ENCODE peak calls at places on chromosomes 4 and X, in six cellular contexts. U, F, K, B, Y and P are unnamed samples.

GRCh38 chr4:6507345-6507744 is 34.9 kb upstream of the PPP2R2C start:
- DNase-seq in U (no peak), F (no peak), K (no peak), B (no peak), Y (no peak), P (no peak)

GRCh38 chrX:77740376-77740905 is 45.6 kb downstream of the ATRX start:
- DNase-seq in U (no peak), F (no peak), K (no peak), B (no peak), Y (no peak), P (no peak)

GRCh38 chr4:47639531-47639930 is 154.5 kb downstream of the ATP10D start:
- DNase-seq in U (peak; percentile 60), F (no peak), K (no peak), B (peak; percentile 78), Y (no peak), P (no peak)

GRCh38 chr4:121073672-121074386 is 1.5 kb upstream of the NDNF start:
- DNase-seq in U (no peak), F (no peak), K (no peak), B (no peak), Y (no peak), P (no peak)

GRCh38 chr4:25727711-25728493 is 72.3 kb downstream of the SLC34A2 start:
- DNase-seq in U (no peak), F (no peak), K (peak; percentile 35), B (no peak), Y (no peak), P (no peak)

GRCh38 chr4:128574706-128575105 is 234.8 kb upstream of the JADE1 start:
- DNase-seq in U (peak; percentile 80), F (no peak), K (peak; percentile 60), B (peak; percentile 93), Y (no peak), P (peak; percentile 29)

GRCh38 chr4:87934157-87934704 is 41.3 kb upstream of the SPP1 start:
- DNase-seq in U (no peak), F (no peak), K (no peak), B (no peak), Y (no peak), P (no peak)

GRCh38 chr4:10105421-10105820 is 11.2 kb downstream of the WDR1 start:
- DNase-seq in U (no peak), F (no peak), K (no peak), B (no peak), Y (no peak), P (no peak)

GRCh38 chrX:107301253-107301652 is 94.8 kb downstream of the DNAAF6 start:
- DNase-seq in U (no peak), F (no peak), K (no peak), B (no peak), Y (no peak), P (no peak)

GRCh38 chr4:40721730-40722171 is 28.0 kb upstream of the NSUN7 start:
- DNase-seq in U (peak; percentile 26), F (no peak), K (no peak), B (no peak), Y (no peak), P (no peak)

GRCh38 chr4:142402925-142403324 is 443.2 kb downstream of the INPP4B start:
- DNase-seq in U (peak; percentile 55), F (no peak), K (no peak), B (peak; percentile 26), Y (no peak), P (no peak)

GRCh38 chr4:20624783-20625364 is 75.4 kb upstream of the PACRGL start:
- DNase-seq in U (no peak), F (no peak), K (no peak), B (peak; percentile 40), Y (no peak), P (no peak)

DNA sequence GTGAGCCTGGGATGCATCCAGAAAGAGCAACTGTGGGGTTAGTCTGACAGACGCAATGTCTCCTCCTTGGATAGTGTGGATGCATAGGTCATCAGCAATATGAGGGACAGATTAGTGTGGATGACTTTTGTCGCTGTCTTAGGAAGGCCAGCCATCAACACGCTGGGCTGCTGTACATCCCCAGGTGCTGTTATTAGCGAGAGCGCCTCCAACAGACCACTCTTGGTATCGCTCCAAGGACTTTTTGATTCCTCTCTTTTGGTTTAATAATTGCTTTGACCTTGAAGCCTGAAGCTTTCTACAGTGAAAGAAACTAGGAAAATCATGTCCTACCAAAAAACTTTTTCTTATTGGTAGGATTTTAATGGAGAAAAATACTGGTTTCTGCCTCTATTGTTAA is 76.7 kb downstream of the TMEM131L start:
- DNase-seq in U (no peak), F (no peak), K (no peak), B (no peak), Y (no peak), P (no peak)
- TF ChIP-seq CTCF in U (peak; percentile 7), F (no peak), K (peak; percentile 15), B (peak; percentile 36), Y (no peak), P (no peak)

GRCh38 chr4:1910643-1911042 is 39.5 kb downstream of the NSD2 start:
- DNase-seq in U (peak; percentile 72), F (no peak), K (peak; percentile 50), B (peak; percentile 71), Y (no peak), P (peak; percentile 27)
- TF ChIP-seq CTCF in U (peak; percentile 61), F (peak; percentile 65), K (peak; percentile 62), B (peak; percentile 83), Y (no peak), P (peak; percentile 71)

DNA sequence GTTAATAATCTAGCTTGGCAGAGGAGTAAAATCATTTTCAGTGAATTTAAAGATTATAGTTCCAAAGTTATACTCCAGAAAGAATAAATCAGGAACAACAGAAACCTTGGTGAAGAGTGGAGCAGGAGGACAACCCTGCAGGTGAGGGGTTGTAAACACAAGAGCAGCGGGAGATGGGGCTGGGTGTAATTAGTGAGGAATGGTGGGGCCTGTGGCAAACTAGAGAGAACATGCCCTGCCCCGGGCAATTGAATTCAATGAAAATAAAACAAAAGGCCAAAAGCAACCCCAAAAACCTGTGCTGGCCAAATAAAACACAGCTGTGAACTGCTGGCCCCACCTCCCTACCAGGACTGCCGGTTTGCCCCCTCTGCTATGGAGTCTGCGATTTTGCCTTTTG is 325.2 kb downstream of the NR3C2 start:
- DNase-seq in U (no peak), F (no peak), K (no peak), B (no peak), Y (no peak), P (no peak)
- TF ChIP-seq CTCF in U (no peak), F (no peak), K (no peak), B (no peak), Y (no peak), P (no peak)

GRCh38 chr4:147928400-147928799 is 196.5 kb downstream of the ARHGAP10 start:
- DNase-seq in U (no peak), F (no peak), K (no peak), B (no peak), Y (no peak), P (no peak)

GRCh38 chr4:147923854-147924253 is 192.0 kb downstream of the ARHGAP10 start:
- DNase-seq in U (no peak), F (no peak), K (no peak), B (no peak), Y (no peak), P (no peak)

GRCh38 chr4:147927377-147928137 is 195.7 kb downstream of the ARHGAP10 start:
- DNase-seq in U (no peak), F (no peak), K (no peak), B (peak; percentile 63), Y (no peak), P (no peak)

DNA sequence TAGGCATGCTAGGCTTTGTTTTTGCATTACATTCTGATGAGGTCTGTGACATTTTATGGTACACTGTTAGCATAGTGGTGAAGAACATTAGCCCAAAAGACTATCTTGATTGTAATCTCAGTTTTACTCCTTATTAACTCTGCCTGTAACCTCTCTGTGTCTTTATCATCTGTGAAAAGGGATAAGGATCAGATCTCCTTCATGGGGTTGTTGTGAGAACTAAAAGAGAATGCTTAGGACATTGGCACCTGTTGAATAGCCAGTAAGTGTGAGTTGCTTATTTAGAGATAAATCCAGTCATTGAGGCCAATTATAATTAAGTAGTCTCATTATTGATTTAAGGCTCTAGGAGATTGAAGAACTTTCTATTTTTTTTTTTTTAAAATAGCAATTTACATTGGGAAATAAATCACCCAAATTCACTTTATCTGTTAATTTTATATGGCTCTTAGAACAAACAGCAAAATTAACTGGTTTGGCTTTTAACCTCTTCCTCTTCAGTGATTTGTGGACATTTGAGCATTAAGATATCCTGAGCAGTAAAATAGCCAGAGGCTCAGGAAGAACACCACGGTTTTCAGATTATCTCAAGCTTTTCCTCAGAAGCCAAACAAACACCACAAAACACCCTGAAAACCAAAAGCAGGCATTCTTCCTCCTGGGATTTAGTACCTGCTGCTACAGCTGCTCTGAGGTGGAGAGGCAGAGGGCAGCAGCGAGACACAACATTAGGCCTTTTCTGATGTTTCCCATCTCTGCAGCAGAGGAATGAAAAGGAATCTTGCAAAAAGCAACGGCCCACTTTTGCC is 192.9 kb downstream of the ARHGAP10 start:
- DNase-seq in U (peak; percentile 25), F (no peak), K (peak; percentile 33), B (peak; percentile 22), Y (peak; percentile 48), P (no peak)
- TF ChIP-seq CTCF in U (peak; percentile 49), F (peak; percentile 43), K (peak; percentile 42), B (peak; percentile 78), Y (no peak), P (peak; percentile 61)

GRCh38 chr4:111519683-111520082 is 625.6 kb upstream of the FAM241A start:
- DNase-seq in U (no peak), F (no peak), K (no peak), B (no peak), Y (no peak), P (no peak)
- TF ChIP-seq CTCF in U (no peak), F (no peak), K (no peak), B (no peak), Y (no peak), P (no peak)

DNA sequence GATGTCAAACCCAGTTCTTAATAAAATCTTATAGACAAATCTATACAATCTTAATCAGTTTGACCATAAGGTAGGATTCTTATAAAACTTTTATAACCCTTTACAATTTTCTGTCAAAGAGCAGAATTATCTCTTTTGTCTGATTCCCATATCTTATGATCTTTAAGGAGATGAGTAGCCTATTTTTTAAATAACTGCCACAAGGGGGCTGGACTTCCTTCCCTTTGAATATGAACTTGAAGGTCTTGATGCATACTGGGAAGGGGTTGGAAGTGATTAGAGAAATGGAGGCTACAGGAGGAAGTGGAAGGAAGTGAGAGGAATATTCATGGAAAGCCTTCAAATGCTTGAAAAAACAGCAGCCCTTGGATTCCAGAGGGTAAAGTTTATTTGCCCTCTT is 111.1 kb downstream of the APOOL start:
- DNase-seq in U (no peak), F (no peak), K (no peak), B (no peak), Y (no peak), P (no peak)
- TF ChIP-seq CTCF in U (no peak), F (no peak), K (no peak), B (no peak), Y (no peak), P (no peak)